ENCODE peak calls at places on chromosome 5, in eight cellular contexts. K is heart left ventricle, H is spleen, L is gastrocnemius medialis, J is ovary, Z is lower leg skin, N is endothelial cell of umbilical vein, T is K562. M is an unnamed sample.

GRCh38 chr5:173583384-173583783 is 33.1 kb downstream of the BOD1 start:
- DNase-seq in K (no peak), H (no peak), L (no peak), J (no peak), Z (no peak), N (no peak), T (no peak), M (no peak)

GRCh38 chr5:3285621-3286020 is 310.0 kb upstream of the IRX1 start:
- DNase-seq in K (no peak), H (peak; percentile 47), L (no peak), J (no peak), Z (peak; percentile 63), N (no peak), T (no peak), M (no peak)

GRCh38 chr5:150022681-150023080 is 22.1 kb downstream of the HMGXB3 start:
- DNase-seq in K (no peak), H (no peak), L (no peak), J (no peak), Z (no peak), N (no peak), T (no peak), M (no peak)

GRCh38 chr5:137632716-137633115 is 103.2 kb downstream of the KLHL3 start:
- DNase-seq in K (no peak), H (no peak), L (no peak), J (no peak), Z (no peak), N (no peak), T (no peak), M (no peak)

GRCh38 chr5:179607449-179607931 is 16.0 kb downstream of the HNRNPH1 start:
- DNase-seq in K (peak; percentile 69), H (peak; percentile 74), L (peak; percentile 25), J (no peak), Z (peak; percentile 86), N (no peak), T (no peak), M (no peak)

GRCh38 chr5:11130111-11130510 is 369.1 kb upstream of the DAP start:
- DNase-seq in K (no peak), H (no peak), L (no peak), J (no peak), Z (no peak), N (no peak), T (no peak), M (no peak)

GRCh38 chr5:113123563-113123962 is 147.0 kb downstream of the DCP2 start:
- DNase-seq in K (no peak), H (no peak), L (no peak), J (no peak), Z (no peak), N (peak; percentile 22), T (no peak), M (no peak)

GRCh38 chr5:172127581-172127980 is 60.4 kb downstream of the STK10 start:
- DNase-seq in K (no peak), H (peak; percentile 42), L (no peak), J (no peak), Z (no peak), N (no peak), T (no peak), M (no peak)

GRCh38 chr5:180113660-180114303 is 42.2 kb upstream of the RNF130 start:
- DNase-seq in K (no peak), H (no peak), L (no peak), J (no peak), Z (no peak), N (no peak), T (no peak), M (no peak)

GRCh38 chr5:114055318-114055788 is 306.5 kb upstream of the KCNN2 start:
- DNase-seq in K (peak; percentile 62), H (no peak), L (peak; percentile 18), J (peak; percentile 56), Z (no peak), N (peak; percentile 24), T (no peak), M (no peak)

GRCh38 chr5:55441954-55442353 is 92.8 kb downstream of the PLPP1 start:
- DNase-seq in K (no peak), H (no peak), L (no peak), J (no peak), Z (no peak), N (no peak), T (no peak), M (no peak)

DNA sequence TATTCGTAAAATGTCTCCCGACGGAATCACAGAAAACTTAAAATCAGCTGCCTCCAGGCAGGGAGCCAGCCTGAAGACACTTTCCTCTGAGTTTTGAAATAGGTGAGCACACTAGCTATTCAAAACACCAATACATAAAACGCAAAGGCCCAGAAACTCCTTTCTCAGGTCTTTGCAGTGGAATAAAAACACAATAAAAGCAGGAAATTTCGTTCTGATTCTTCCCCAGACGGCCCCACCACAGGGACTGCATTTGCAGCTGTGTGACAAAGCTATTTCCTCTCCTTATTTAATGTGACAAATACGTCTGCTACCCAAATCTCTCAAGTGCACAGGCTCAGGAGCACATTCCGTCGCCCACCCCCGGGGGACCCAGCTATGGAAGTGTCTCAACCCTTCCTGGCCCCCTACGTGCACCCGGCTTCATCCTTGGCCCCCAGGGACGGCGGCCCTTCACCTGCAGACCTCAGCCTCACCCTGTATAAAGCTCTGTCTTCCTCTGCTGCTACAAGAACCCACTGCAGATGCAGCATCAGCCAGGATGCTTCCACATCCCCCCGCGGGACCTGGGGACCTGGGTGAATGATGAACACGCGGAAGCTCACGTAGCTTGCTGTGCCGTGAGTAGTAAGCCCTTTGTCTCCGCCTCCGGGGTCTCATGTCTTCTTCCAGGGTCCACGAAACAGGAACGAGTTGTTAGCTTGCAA is 24.9 kb downstream of the AHRR start:
- DNase-seq in K (no peak), H (no peak), L (no peak), J (no peak), Z (no peak), N (no peak), T (no peak), M (no peak)
- TF ChIP-seq POLR2A in K (no peak), H (no peak), L (no peak), J (no peak), Z (no peak), N (no peak), T (no peak), M (no peak)

GRCh38 chr5:176364765-176365662 is at the start of gene ARL10:
- DNase-seq in K (peak; percentile 62), H (peak; percentile 89), L (no peak), J (peak; percentile 64), Z (no peak), N (peak; percentile 48), T (no peak), M (peak; percentile 25)

GRCh38 chr5:176362098-176362442 is 506 bp upstream of the KIAA1191 start:
- DNase-seq in K (no peak), H (no peak), L (no peak), J (no peak), Z (no peak), N (no peak), T (no peak), M (no peak)

GRCh38 chr5:176359658-176360057 is 1.9 kb downstream of the KIAA1191 start:
- DNase-seq in K (no peak), H (no peak), L (no peak), J (no peak), Z (no peak), N (no peak), T (no peak), M (no peak)

GRCh38 chr5:176360894-176361436 is 599 bp downstream of the KIAA1191 start:
- DNase-seq in K (peak; percentile 33), H (no peak), L (no peak), J (no peak), Z (no peak), N (peak; percentile 39), T (no peak), M (peak; percentile 45)

GRCh38 chr5:176361437-176362097 is at the start of gene KIAA1191:
- DNase-seq in K (peak; percentile 96), H (peak; percentile 99), L (peak; percentile 94), J (peak; percentile 96), Z (peak; percentile 98), N (peak; percentile 94), T (peak; percentile 92), M (peak; percentile 95)
- TF ChIP-seq POLR2A in K (peak; percentile 95), H (peak; percentile 66), L (peak; percentile 97), J (peak; percentile 83), Z (no peak), N (peak; percentile 98), T (peak; percentile 95), M (peak; percentile 85)

DNA sequence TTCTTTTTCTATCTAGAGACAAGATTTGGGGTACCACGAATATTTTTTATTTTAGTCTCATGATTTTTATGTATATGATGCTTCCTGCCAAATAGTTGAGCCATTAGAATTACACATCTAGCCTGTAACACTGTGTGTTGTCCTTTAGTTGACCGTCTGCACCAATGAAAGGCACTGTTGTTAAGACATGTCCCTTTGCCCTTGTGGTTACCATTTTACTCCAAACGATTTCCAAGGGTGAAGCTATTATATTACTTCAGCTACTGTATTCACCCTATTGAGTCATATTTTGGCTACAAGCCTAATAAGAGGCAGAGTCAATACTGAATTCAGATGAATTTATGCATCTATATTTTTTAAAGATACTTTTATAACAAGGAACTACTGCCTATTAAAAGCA is 207.6 kb downstream of the CETN3 start:
- DNase-seq in K (no peak), H (no peak), L (no peak), J (no peak), Z (no peak), N (peak; percentile 43), T (no peak), M (no peak)
- TF ChIP-seq POLR2A in K (no peak), H (no peak), L (no peak), J (no peak), Z (no peak), N (no peak), T (no peak), M (no peak)

DNA sequence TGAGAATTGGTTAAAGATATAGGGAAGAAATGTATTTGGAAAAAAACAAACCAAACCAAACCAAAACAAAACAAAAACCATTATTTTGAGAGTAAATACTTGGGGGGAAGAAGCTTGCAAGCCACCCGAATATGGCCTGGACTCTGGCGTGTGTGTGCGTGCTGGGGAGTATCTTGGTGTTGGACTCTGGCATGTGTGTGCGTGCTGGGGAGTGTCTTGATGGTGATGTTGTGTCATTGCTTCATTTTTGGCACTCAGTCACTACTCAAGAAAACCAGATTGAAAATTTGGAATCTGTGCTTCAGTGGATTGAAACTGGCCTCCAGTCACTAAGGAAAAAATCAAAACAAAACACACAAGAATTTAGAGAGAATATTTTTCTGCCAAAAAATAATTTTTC is 76.1 kb downstream of the ARRDC3 start:
- DNase-seq in K (peak; percentile 35), H (no peak), L (no peak), J (peak; percentile 59), Z (peak; percentile 90), N (no peak), T (no peak), M (peak; percentile 7)
- TF ChIP-seq POLR2A in K (no peak), H (no peak), L (peak; percentile 13), J (no peak), Z (no peak), N (no peak), T (no peak), M (no peak)

GRCh38 chr5:95960802-95961616 is 642 bp downstream of the ELL2 start:
- DNase-seq in K (peak; percentile 81), H (peak; percentile 98), L (peak; percentile 60), J (peak; percentile 78), Z (peak; percentile 93), N (peak; percentile 84), T (peak; percentile 72), M (peak; percentile 94)
- TF ChIP-seq POLR2A in K (no peak), H (no peak), L (no peak), J (no peak), Z (no peak), N (peak; percentile 4), T (no peak), M (no peak)